ENCODE peak calls at places on chromosomes 11 and 22, in nine cellular contexts. T is Kasumi-1, D is ELR, Q is HEK293T, R is T-helper 17 cell, M is astrocyte of the spinal cord, O is glutamatergic neuron, V is smooth muscle cell of the brain vasculature, P is AG08395. U is an unnamed sample.

GRCh38 chr22:20158366-20159036 is 7.6 kb upstream of the CCDC188 start:
- DNase-seq in T (no peak), D (no peak), Q (no peak), R (no peak), M (no peak), O (no peak), V (no peak), P (no peak), U (no peak)

GRCh38 chr11:131809203-131809948 is 439.0 kb downstream of the NTM start:
- DNase-seq in T (no peak), D (peak), Q (no peak), R (no peak), M (no peak), O (no peak), V (no peak), P (peak), U (peak)

GRCh38 chr22:27740192-27740748 is 61.3 kb downstream of the MN1 start:
- DNase-seq in T (no peak), D (no peak), Q (no peak), R (no peak), M (no peak), O (no peak), V (no peak), P (no peak), U (no peak)

GRCh38 chr11:11706022-11706421 is 84.2 kb upstream of the GALNT18 start:
- DNase-seq in T (no peak), D (peak), Q (peak), R (no peak), M (no peak), O (peak), V (no peak), P (no peak), U (peak)

GRCh38 chr11:118915941-118916841 is 9.5 kb downstream of the BCL9L start:
- DNase-seq in T (no peak), D (no peak), Q (no peak), R (no peak), M (no peak), O (no peak), V (no peak), P (no peak), U (no peak)

GRCh38 chr11:75069473-75069872 is 27.2 kb downstream of the OR2AT4 start:
- DNase-seq in T (no peak), D (no peak), Q (no peak), R (no peak), M (no peak), O (no peak), V (no peak), P (no peak), U (no peak)

GRCh38 chr11:12390687-12391110 is 13.3 kb downstream of the PARVA start:
- DNase-seq in T (no peak), D (no peak), Q (no peak), R (no peak), M (no peak), O (no peak), V (no peak), P (no peak), U (no peak)

GRCh38 chr22:44459041-44459440 is 39.0 kb downstream of the RTL6 start:
- DNase-seq in T (no peak), D (no peak), Q (no peak), R (no peak), M (no peak), O (no peak), V (no peak), P (no peak), U (no peak)

GRCh38 chr11:6635082-6635932 is 16.1 kb upstream of the TPP1 start:
- DNase-seq in T (peak), D (peak), Q (no peak), R (no peak), M (peak), O (peak), V (no peak), P (peak), U (peak)

GRCh38 chr11:107043242-107043991 is 25.1 kb upstream of the GUCY1A2 start:
- DNase-seq in T (peak), D (peak), Q (no peak), R (no peak), M (peak), O (no peak), V (peak), P (peak), U (peak)

GRCh38 chr11:1890856-1891830 is 552 bp downstream of the PRR33 start:
- DNase-seq in T (no peak), D (no peak), Q (no peak), R (no peak), M (no peak), O (no peak), V (no peak), P (no peak), U (no peak)

GRCh38 chr11:82790723-82791487 is 57.2 kb upstream of the FAM181B start:
- DNase-seq in T (no peak), D (no peak), Q (no peak), R (no peak), M (peak), O (no peak), V (no peak), P (no peak), U (no peak)

GRCh38 chr11:114196994-114197702 is 99.1 kb upstream of the NNMT start:
- DNase-seq in T (no peak), D (no peak), Q (no peak), R (no peak), M (no peak), O (no peak), V (no peak), P (no peak), U (no peak)

U was measured in HT1080.